ENCODE peak calls at places on chromosomes 13 and 19, in eight cellular contexts. One of them, this sample, is unnamed.
A peak's percentile ranks its signal among the peaks of the same experiment; 100 is the strongest.

GRCh38 chr19:28943651-28944050 is 269.3 kb downstream of the UQCRFS1 start:
- DNase-seq in sciatic nerve: no peak
- DNase-seq in tibial artery: no peak
- DNase-seq in islet precursor cell: no peak
- DNase-seq in Daoy: no peak
- DNase-seq in T47D: no peak
- DNase-seq in NCI-H345: no peak
- DNase-seq in activated T-cell treated with anti-CD3 and anti-CD28 coated beads, Interleukin-2, amount 50 U/mL, for 24 hours: no peak
- DNase-seq in this sample: no peak

GRCh38 chr19:10135551-10136334 is 16.0 kb upstream of the EIF3G start:
- DNase-seq in activated T-cell treated with anti-CD3 and anti-CD28 coated beads, Interleukin-2, amount 50 U/mL, for 24 hours: no peak
- DNase-seq in Daoy: no peak
- DNase-seq in sciatic nerve: no peak
- DNase-seq in tibial artery: no peak
- DNase-seq in T47D: no peak
- DNase-seq in islet precursor cell: no peak
- DNase-seq in NCI-H345: no peak
- DNase-seq in this sample: no peak

GRCh38 chr13:99057310-99057975 is 79.6 kb upstream of the DOCK9 start:
- DNase-seq in tibial artery: no peak
- DNase-seq in Daoy: no peak
- DNase-seq in islet precursor cell: no peak
- DNase-seq in NCI-H345: no peak
- DNase-seq in sciatic nerve: no peak
- DNase-seq in activated T-cell treated with anti-CD3 and anti-CD28 coated beads, Interleukin-2, amount 50 U/mL, for 24 hours: no peak
- DNase-seq in T47D: no peak
- DNase-seq in this sample: peak; percentile 15

GRCh38 chr19:28694812-28695211 is 518.1 kb downstream of the UQCRFS1 start:
- DNase-seq in sciatic nerve: no peak
- DNase-seq in activated T-cell treated with anti-CD3 and anti-CD28 coated beads, Interleukin-2, amount 50 U/mL, for 24 hours: no peak
- DNase-seq in Daoy: peak; percentile 16
- DNase-seq in NCI-H345: no peak
- DNase-seq in islet precursor cell: peak; percentile 92
- DNase-seq in T47D: no peak
- DNase-seq in tibial artery: no peak
- DNase-seq in this sample: peak; percentile 61

GRCh38 chr19:56692496-56692895 is 20.9 kb upstream of the ZNF835 start:
- DNase-seq in sciatic nerve: no peak
- DNase-seq in T47D: no peak
- DNase-seq in tibial artery: no peak
- DNase-seq in NCI-H345: no peak
- DNase-seq in activated T-cell treated with anti-CD3 and anti-CD28 coated beads, Interleukin-2, amount 50 U/mL, for 24 hours: no peak
- DNase-seq in Daoy: peak; percentile 41
- DNase-seq in islet precursor cell: no peak
- DNase-seq in this sample: no peak

GRCh38 chr13:101325423-101325822 is 90.9 kb downstream of the NALCN start:
- DNase-seq in activated T-cell treated with anti-CD3 and anti-CD28 coated beads, Interleukin-2, amount 50 U/mL, for 24 hours: no peak
- DNase-seq in NCI-H345: no peak
- DNase-seq in T47D: no peak
- DNase-seq in tibial artery: no peak
- DNase-seq in Daoy: no peak
- DNase-seq in islet precursor cell: no peak
- DNase-seq in sciatic nerve: no peak
- DNase-seq in this sample: no peak

GRCh38 chr19:49473868-49474544 is at the start of gene FLT3LG:
- DNase-seq in activated T-cell treated with anti-CD3 and anti-CD28 coated beads, Interleukin-2, amount 50 U/mL, for 24 hours: peak; percentile 96
- DNase-seq in tibial artery: peak; percentile 90
- DNase-seq in islet precursor cell: no peak
- DNase-seq in NCI-H345: peak; percentile 44
- DNase-seq in T47D: peak; percentile 75
- DNase-seq in Daoy: peak; percentile 86
- DNase-seq in sciatic nerve: peak; percentile 88
- DNase-seq in this sample: peak; percentile 82

GRCh38 chr13:25982908-25983307 is 68.9 kb downstream of the SHISA2 start:
- DNase-seq in NCI-H345: peak; percentile 39
- DNase-seq in Daoy: no peak
- DNase-seq in T47D: no peak
- DNase-seq in activated T-cell treated with anti-CD3 and anti-CD28 coated beads, Interleukin-2, amount 50 U/mL, for 24 hours: no peak
- DNase-seq in islet precursor cell: no peak
- DNase-seq in sciatic nerve: no peak
- DNase-seq in tibial artery: no peak
- DNase-seq in this sample: no peak

GRCh38 chr19:31991984-31992655 is 353.3 kb upstream of the ZNF507 start:
- DNase-seq in Daoy: no peak
- DNase-seq in islet precursor cell: peak; percentile 29
- DNase-seq in NCI-H345: no peak
- DNase-seq in T47D: no peak
- DNase-seq in sciatic nerve: no peak
- DNase-seq in activated T-cell treated with anti-CD3 and anti-CD28 coated beads, Interleukin-2, amount 50 U/mL, for 24 hours: no peak
- DNase-seq in tibial artery: no peak
- DNase-seq in this sample: no peak

GRCh38 chr13:113820813-113821651 is 42.8 kb downstream of the GAS6 start:
- DNase-seq in tibial artery: peak; percentile 94
- DNase-seq in sciatic nerve: peak; percentile 81
- DNase-seq in activated T-cell treated with anti-CD3 and anti-CD28 coated beads, Interleukin-2, amount 50 U/mL, for 24 hours: no peak
- DNase-seq in NCI-H345: peak; percentile 88
- DNase-seq in islet precursor cell: peak; percentile 93
- DNase-seq in T47D: no peak
- DNase-seq in Daoy: peak; percentile 93
- DNase-seq in this sample: peak; percentile 99

GRCh38 chr13:98751397-98752110 is 918 bp downstream of the SLC15A1 start:
- DNase-seq in sciatic nerve: no peak
- DNase-seq in tibial artery: no peak
- DNase-seq in NCI-H345: no peak
- DNase-seq in islet precursor cell: peak; percentile 90
- DNase-seq in activated T-cell treated with anti-CD3 and anti-CD28 coated beads, Interleukin-2, amount 50 U/mL, for 24 hours: no peak
- DNase-seq in T47D: peak; percentile 32
- DNase-seq in Daoy: peak; percentile 24
- DNase-seq in this sample: peak; percentile 20

GRCh38 chr19:49339364-49340068 is 4.3 kb downstream of the CD37 start:
- DNase-seq in Daoy: peak; percentile 91
- DNase-seq in T47D: peak; percentile 97
- DNase-seq in NCI-H345: peak; percentile 60
- DNase-seq in activated T-cell treated with anti-CD3 and anti-CD28 coated beads, Interleukin-2, amount 50 U/mL, for 24 hours: peak; percentile 23
- DNase-seq in tibial artery: peak; percentile 97
- DNase-seq in sciatic nerve: peak; percentile 87
- DNase-seq in islet precursor cell: peak; percentile 96
- DNase-seq in this sample: peak; percentile 83

GRCh38 chr19:31083122-31083521 is 266.1 kb downstream of the TSHZ3 start:
- DNase-seq in islet precursor cell: no peak
- DNase-seq in NCI-H345: no peak
- DNase-seq in T47D: no peak
- DNase-seq in activated T-cell treated with anti-CD3 and anti-CD28 coated beads, Interleukin-2, amount 50 U/mL, for 24 hours: no peak
- DNase-seq in sciatic nerve: no peak
- DNase-seq in tibial artery: no peak
- DNase-seq in Daoy: no peak
- DNase-seq in this sample: no peak

GRCh38 chr19:5917431-5918107 is 3.5 kb downstream of the CAPS start:
- DNase-seq in NCI-H345: no peak
- DNase-seq in sciatic nerve: no peak
- DNase-seq in islet precursor cell: no peak
- DNase-seq in tibial artery: no peak
- DNase-seq in T47D: no peak
- DNase-seq in activated T-cell treated with anti-CD3 and anti-CD28 coated beads, Interleukin-2, amount 50 U/mL, for 24 hours: no peak
- DNase-seq in Daoy: no peak
- DNase-seq in this sample: no peak

GRCh38 chr13:31904941-31905824 is 126.4 kb upstream of the FRY start:
- DNase-seq in Daoy: no peak
- DNase-seq in T47D: no peak
- DNase-seq in activated T-cell treated with anti-CD3 and anti-CD28 coated beads, Interleukin-2, amount 50 U/mL, for 24 hours: no peak
- DNase-seq in sciatic nerve: no peak
- DNase-seq in NCI-H345: no peak
- DNase-seq in tibial artery: no peak
- DNase-seq in islet precursor cell: no peak
- DNase-seq in this sample: no peak

GRCh38 chr19:39136225-39136940 is 10.8 kb downstream of the PAK4 start:
- DNase-seq in Daoy: no peak
- DNase-seq in sciatic nerve: no peak
- DNase-seq in T47D: no peak
- DNase-seq in islet precursor cell: peak; percentile 71
- DNase-seq in NCI-H345: no peak
- DNase-seq in activated T-cell treated with anti-CD3 and anti-CD28 coated beads, Interleukin-2, amount 50 U/mL, for 24 hours: no peak
- DNase-seq in tibial artery: no peak
- DNase-seq in this sample: no peak

GRCh38 chr13:36608474-36608873 is 65.3 kb upstream of the SERTM1 start:
- DNase-seq in Daoy: no peak
- DNase-seq in tibial artery: no peak
- DNase-seq in NCI-H345: no peak
- DNase-seq in T47D: no peak
- DNase-seq in islet precursor cell: no peak
- DNase-seq in sciatic nerve: no peak
- DNase-seq in activated T-cell treated with anti-CD3 and anti-CD28 coated beads, Interleukin-2, amount 50 U/mL, for 24 hours: no peak
- DNase-seq in this sample: no peak

GRCh38 chr13:46983881-46984280 is 87.0 kb upstream of the HTR2A start:
- DNase-seq in sciatic nerve: no peak
- DNase-seq in activated T-cell treated with anti-CD3 and anti-CD28 coated beads, Interleukin-2, amount 50 U/mL, for 24 hours: no peak
- DNase-seq in T47D: no peak
- DNase-seq in NCI-H345: no peak
- DNase-seq in Daoy: no peak
- DNase-seq in tibial artery: no peak
- DNase-seq in islet precursor cell: no peak
- DNase-seq in this sample: peak; percentile 20

GRCh38 chr19:38816131-38816750 is 3.5 kb upstream of the LGALS4 start:
- DNase-seq in tibial artery: no peak
- DNase-seq in islet precursor cell: no peak
- DNase-seq in Daoy: no peak
- DNase-seq in sciatic nerve: no peak
- DNase-seq in T47D: no peak
- DNase-seq in NCI-H345: no peak
- DNase-seq in activated T-cell treated with anti-CD3 and anti-CD28 coated beads, Interleukin-2, amount 50 U/mL, for 24 hours: no peak
- DNase-seq in this sample: no peak

GRCh38 chr13:98384739-98385138 is 192.2 kb downstream of the STK24 start:
- DNase-seq in Daoy: peak; percentile 3
- DNase-seq in tibial artery: no peak
- DNase-seq in NCI-H345: no peak
- DNase-seq in activated T-cell treated with anti-CD3 and anti-CD28 coated beads, Interleukin-2, amount 50 U/mL, for 24 hours: no peak
- DNase-seq in T47D: no peak
- DNase-seq in sciatic nerve: no peak
- DNase-seq in islet precursor cell: no peak
- DNase-seq in this sample: peak; percentile 76